ENCODE peak calls at places on chromosomes 6 and 20, in ten cellular contexts. X is HFFc6; M is upper lobe of right lung; E is adrenal gland; Z is OCI-LY7; J is neural progenitor cell; P is lower leg skin; D is hepatocyte; W is CD4-positive, alpha-beta T cell; B is GM12865. C is an unnamed sample.

GRCh38 chr20:36836591-36837329 is 39.2 kb upstream of the TLDC2 start:
- DNase-seq in X (peak; percentile 36), M (peak; percentile 79), E (peak; percentile 73), Z (peak; percentile 91), J (peak; percentile 81), P (no peak), D (peak; percentile 71), W (peak; percentile 27), B (peak; percentile 91), C (peak; percentile 84)

GRCh38 chr6:7377961-7378360 is 11.6 kb downstream of the CAGE1 start:
- DNase-seq in X (no peak), M (no peak), E (no peak), Z (no peak), J (no peak), P (no peak), D (no peak), W (no peak), B (no peak), C (no peak)

GRCh38 chr6:113464959-113465358 is 392.2 kb upstream of the MARCKS start:
- DNase-seq in X (peak; percentile 61), M (no peak), E (no peak), Z (no peak), J (no peak), P (no peak), D (peak; percentile 28), W (no peak), B (no peak), C (no peak)

GRCh38 chr6:148298683-148299082 is 44.0 kb upstream of the SASH1 start:
- DNase-seq in X (no peak), M (no peak), E (no peak), Z (no peak), J (no peak), P (no peak), D (no peak), W (no peak), B (no peak), C (no peak)

GRCh38 chr20:37243937-37244571 is 17.6 kb downstream of the GHRH start:
- DNase-seq in X (no peak), M (no peak), E (peak; percentile 62), Z (no peak), J (no peak), P (no peak), D (no peak), W (no peak), B (no peak), C (no peak)

GRCh38 chr20:62902926-62903615 is 23.2 kb downstream of the DIDO1 start:
- DNase-seq in X (no peak), M (no peak), E (no peak), Z (no peak), J (no peak), P (no peak), D (no peak), W (no peak), B (no peak), C (no peak)

GRCh38 chr20:38649275-38649891 is 47.8 kb downstream of the ARHGAP40 start:
- DNase-seq in X (peak; percentile 23), M (no peak), E (no peak), Z (peak; percentile 61), J (peak; percentile 74), P (no peak), D (peak; percentile 57), W (no peak), B (peak; percentile 28), C (peak; percentile 72)

GRCh38 chr6:133248241-133249001 is 7.3 kb downstream of the EYA4 start:
- DNase-seq in X (no peak), M (no peak), E (no peak), Z (no peak), J (no peak), P (no peak), D (no peak), W (no peak), B (no peak), C (no peak)

GRCh38 chr6:118774596-118774995 is 119.4 kb upstream of the ASF1A start:
- DNase-seq in X (no peak), M (no peak), E (no peak), Z (no peak), J (no peak), P (no peak), D (no peak), W (no peak), B (no peak), C (no peak)

GRCh38 chr6:155310596-155310995 is 3.7 kb downstream of the TFB1M start:
- DNase-seq in X (peak; percentile 71), M (no peak), E (no peak), Z (no peak), J (no peak), P (no peak), D (no peak), W (no peak), B (no peak), C (no peak)

GRCh38 chr20:50913976-50914375 is 17.3 kb downstream of the ADNP start:
- DNase-seq in X (peak; percentile 70), M (no peak), E (no peak), Z (no peak), J (no peak), P (no peak), D (no peak), W (no peak), B (peak; percentile 61), C (no peak)

GRCh38 chr20:60695223-60695622 is 556.8 kb upstream of the CDH4 start:
- DNase-seq in X (peak; percentile 90), M (no peak), E (peak; percentile 18), Z (no peak), J (no peak), P (no peak), D (peak; percentile 66), W (no peak), B (no peak), C (no peak)

GRCh38 chr6:31202259-31203166 is 32.0 kb upstream of the POU5F1 start:
- DNase-seq in X (no peak), M (no peak), E (no peak), Z (peak; percentile 41), J (no peak), P (no peak), D (peak; percentile 34), W (no peak), B (peak; percentile 49), C (no peak)

GRCh38 chr20:19673575-19673974 is 84.5 kb upstream of the RIN2 start:
- DNase-seq in X (peak; percentile 8), M (no peak), E (peak; percentile 14), Z (no peak), J (no peak), P (no peak), D (no peak), W (no peak), B (no peak), C (no peak)

GRCh38 chr6:149078383-149078782 is 239.1 kb upstream of the TAB2 start:
- DNase-seq in X (no peak), M (no peak), E (no peak), Z (no peak), J (no peak), P (no peak), D (no peak), W (no peak), B (no peak), C (no peak)

DNA sequence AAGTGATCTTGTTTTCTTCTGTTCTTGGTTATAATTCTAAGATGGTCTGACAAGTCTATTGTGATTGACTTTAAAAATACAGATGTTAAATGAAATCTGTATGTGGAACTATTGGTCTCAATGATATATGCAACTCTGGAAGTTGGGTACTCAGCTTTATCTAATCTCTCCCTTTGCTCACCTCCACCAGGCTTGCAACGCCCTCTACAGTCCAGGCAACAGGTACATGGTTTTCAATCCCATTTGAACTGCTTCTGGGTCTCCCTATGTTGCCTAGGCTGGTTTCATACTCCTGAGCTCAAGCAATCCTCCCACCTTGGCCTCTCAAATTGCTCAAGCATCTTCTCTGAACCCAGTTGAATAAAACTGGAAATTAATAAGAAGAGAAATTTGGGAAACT is 25.6 kb upstream of the HLA-DQB1 start:
- DNase-seq in X (no peak), M (no peak), E (peak; percentile 10), Z (peak; percentile 83), J (peak; percentile 64), P (no peak), D (peak; percentile 55), W (peak; percentile 71), B (peak; percentile 80), C (peak; percentile 15)
- TF ChIP-seq CTCF in X (peak; percentile 28), M (peak; percentile 53), E (peak; percentile 55), Z (peak; percentile 89), J (peak; percentile 65), P (no peak), D (peak; percentile 53), W (peak; percentile 84), B (peak; percentile 69), C (no peak)

DNA sequence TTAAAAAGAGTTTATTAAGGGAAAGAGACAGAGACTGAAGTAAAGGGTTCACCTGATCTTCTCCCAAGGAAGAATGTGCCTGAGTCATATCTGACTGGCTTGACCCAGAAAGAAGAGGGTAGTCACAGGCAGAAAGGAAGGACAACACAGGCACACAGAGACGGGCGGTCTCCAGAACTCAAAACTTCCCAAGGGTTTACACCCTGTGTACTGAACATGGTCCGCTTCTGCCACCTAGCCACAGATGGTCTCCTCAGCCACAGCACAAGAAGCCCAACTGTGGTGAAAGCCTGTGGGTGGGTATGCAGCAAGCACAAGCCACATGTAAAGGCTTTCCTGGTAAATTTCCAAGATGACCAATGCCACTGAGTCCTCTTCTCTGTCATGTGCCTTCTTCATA is 17.2 kb downstream of the UNC5CL start:
- DNase-seq in X (peak; percentile 65), M (no peak), E (peak; percentile 58), Z (no peak), J (peak; percentile 24), P (no peak), D (peak; percentile 51), W (no peak), B (no peak), C (no peak)
- TF ChIP-seq CTCF in X (peak; percentile 63), M (no peak), E (peak; percentile 26), Z (no peak), J (peak; percentile 36), P (no peak), D (peak; percentile 39), W (no peak), B (no peak), C (no peak)

DNA sequence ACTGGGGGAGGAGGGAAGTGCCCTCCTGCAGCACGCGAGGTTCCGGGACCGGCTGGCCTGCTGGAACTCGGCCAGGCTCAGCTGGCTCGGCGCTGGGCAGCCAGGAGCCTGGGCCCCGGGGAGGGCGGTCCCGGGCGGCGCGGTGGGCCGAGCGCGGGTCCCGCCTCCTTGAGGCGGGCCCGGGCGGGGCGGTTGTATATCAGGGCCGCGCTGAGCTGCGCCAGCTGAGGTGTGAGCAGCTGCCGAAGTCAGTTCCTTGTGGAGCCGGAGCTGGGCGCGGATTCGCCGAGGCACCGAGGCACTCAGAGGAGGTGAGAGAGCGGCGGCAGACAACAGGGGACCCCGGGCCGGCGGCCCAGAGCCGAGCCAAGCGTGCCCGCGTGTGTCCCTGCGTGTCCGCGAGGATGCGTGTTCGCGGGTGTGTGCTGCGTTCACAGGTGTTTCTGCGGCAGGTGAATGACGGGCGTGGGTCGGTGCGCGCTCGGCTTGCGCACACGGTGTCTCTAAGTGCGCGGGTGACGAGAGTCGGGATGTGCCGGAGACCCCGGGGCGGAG is at the start of gene CDKN1A:
- DNase-seq in X (peak; percentile 92), M (peak; percentile 97), E (peak; percentile 92), Z (peak; percentile 33), J (peak; percentile 97), P (peak; percentile 84), D (peak; percentile 97), W (peak; percentile 63), B (peak; percentile 94), C (peak; percentile 85)
- TF ChIP-seq CTCF in X (peak; percentile 41), M (no peak), E (no peak), Z (no peak), J (no peak), P (no peak), D (no peak), W (no peak), B (no peak), C (peak; percentile 28)

GRCh38 chr6:33958863-33959651 is 155.3 kb upstream of the MLN start:
- DNase-seq in X (no peak), M (peak; percentile 58), E (no peak), Z (no peak), J (no peak), P (no peak), D (no peak), W (no peak), B (no peak), C (no peak)
- TF ChIP-seq CTCF in X (no peak), M (no peak), E (no peak), Z (peak; percentile 9), J (no peak), P (no peak), D (no peak), W (no peak), B (no peak), C (peak; percentile 6)

C was measured in glutamatergic neuron.